ENCODE peak calls at places on chromosomes 16 and 17, in nine cellular contexts. One of them, this sample, is unnamed.

GRCh38 chr17:4696432-4696796 is 7.5 kb downstream of the PELP1 start:
- DNase-seq in AG04450: no peak
- DNase-seq in M059J: no peak
- DNase-seq in RKO: no peak
- DNase-seq in activated CD4-positive, alpha-beta memory T cell treated with anti-CD3 and anti-CD28 coated beads, Interleukin-2, amount 10 ng/mL, durations not matched to agents 7 days and 5 days: peak
- DNase-seq in activated CD8-positive, alpha-beta memory T cell treated with anti-CD3 and anti-CD28 coated beads for 4 hours: no peak
- DNase-seq in mucosa of gallbladder: no peak
- DNase-seq in nucleus accumbens: no peak
- DNase-seq in right lobe of liver: no peak
- DNase-seq in this sample: no peak

GRCh38 chr16:2527071-2527783 is 4.0 kb downstream of the CEMP1 start:
- DNase-seq in AG04450: no peak
- DNase-seq in M059J: no peak
- DNase-seq in RKO: no peak
- DNase-seq in activated CD4-positive, alpha-beta memory T cell treated with anti-CD3 and anti-CD28 coated beads, Interleukin-2, amount 10 ng/mL, durations not matched to agents 7 days and 5 days: no peak
- DNase-seq in activated CD8-positive, alpha-beta memory T cell treated with anti-CD3 and anti-CD28 coated beads for 4 hours: no peak
- DNase-seq in mucosa of gallbladder: no peak
- DNase-seq in nucleus accumbens: no peak
- DNase-seq in right lobe of liver: no peak
- DNase-seq in this sample: no peak

GRCh38 chr17:17509601-17510425 is 13.6 kb upstream of the RASD1 start:
- DNase-seq in AG04450: no peak
- DNase-seq in M059J: no peak
- DNase-seq in RKO: no peak
- DNase-seq in activated CD4-positive, alpha-beta memory T cell treated with anti-CD3 and anti-CD28 coated beads, Interleukin-2, amount 10 ng/mL, durations not matched to agents 7 days and 5 days: no peak
- DNase-seq in activated CD8-positive, alpha-beta memory T cell treated with anti-CD3 and anti-CD28 coated beads for 4 hours: no peak
- DNase-seq in mucosa of gallbladder: no peak
- DNase-seq in nucleus accumbens: no peak
- DNase-seq in right lobe of liver: no peak
- DNase-seq in this sample: no peak

GRCh38 chr16:72131036-72131435 is 37.4 kb downstream of the DHX38 start:
- DNase-seq in AG04450: no peak
- DNase-seq in M059J: no peak
- DNase-seq in RKO: no peak
- DNase-seq in activated CD4-positive, alpha-beta memory T cell treated with anti-CD3 and anti-CD28 coated beads, Interleukin-2, amount 10 ng/mL, durations not matched to agents 7 days and 5 days: no peak
- DNase-seq in activated CD8-positive, alpha-beta memory T cell treated with anti-CD3 and anti-CD28 coated beads for 4 hours: no peak
- DNase-seq in mucosa of gallbladder: no peak
- DNase-seq in nucleus accumbens: no peak
- DNase-seq in right lobe of liver: no peak
- DNase-seq in this sample: no peak

GRCh38 chr17:59753522-59754467 is 46.3 kb downstream of the VMP1 start:
- DNase-seq in AG04450: peak
- DNase-seq in M059J: peak
- DNase-seq in RKO: peak
- DNase-seq in activated CD4-positive, alpha-beta memory T cell treated with anti-CD3 and anti-CD28 coated beads, Interleukin-2, amount 10 ng/mL, durations not matched to agents 7 days and 5 days: no peak
- DNase-seq in activated CD8-positive, alpha-beta memory T cell treated with anti-CD3 and anti-CD28 coated beads for 4 hours: no peak
- DNase-seq in mucosa of gallbladder: peak
- DNase-seq in nucleus accumbens: no peak
- DNase-seq in right lobe of liver: no peak
- DNase-seq in this sample: no peak

GRCh38 chr16:50741225-50741807 is 570 bp upstream of the CYLD start:
- DNase-seq in AG04450: no peak
- DNase-seq in M059J: no peak
- DNase-seq in RKO: peak
- DNase-seq in activated CD4-positive, alpha-beta memory T cell treated with anti-CD3 and anti-CD28 coated beads, Interleukin-2, amount 10 ng/mL, durations not matched to agents 7 days and 5 days: no peak
- DNase-seq in activated CD8-positive, alpha-beta memory T cell treated with anti-CD3 and anti-CD28 coated beads for 4 hours: no peak
- DNase-seq in mucosa of gallbladder: no peak
- DNase-seq in nucleus accumbens: no peak
- DNase-seq in right lobe of liver: peak
- DNase-seq in this sample: no peak

GRCh38 chr16:2912330-2913199 is 834 bp downstream of the FLYWCH1 start:
- DNase-seq in AG04450: peak
- DNase-seq in M059J: peak
- DNase-seq in RKO: peak
- DNase-seq in activated CD4-positive, alpha-beta memory T cell treated with anti-CD3 and anti-CD28 coated beads, Interleukin-2, amount 10 ng/mL, durations not matched to agents 7 days and 5 days: peak
- DNase-seq in activated CD8-positive, alpha-beta memory T cell treated with anti-CD3 and anti-CD28 coated beads for 4 hours: no peak
- DNase-seq in mucosa of gallbladder: peak
- DNase-seq in nucleus accumbens: peak
- DNase-seq in right lobe of liver: peak
- DNase-seq in this sample: no peak

GRCh38 chr17:3762922-3763776 is 37.8 kb downstream of the ITGAE start:
- DNase-seq in AG04450: no peak
- DNase-seq in M059J: peak
- DNase-seq in RKO: no peak
- DNase-seq in activated CD4-positive, alpha-beta memory T cell treated with anti-CD3 and anti-CD28 coated beads, Interleukin-2, amount 10 ng/mL, durations not matched to agents 7 days and 5 days: peak
- DNase-seq in activated CD8-positive, alpha-beta memory T cell treated with anti-CD3 and anti-CD28 coated beads for 4 hours: no peak
- DNase-seq in mucosa of gallbladder: no peak
- DNase-seq in nucleus accumbens: no peak
- DNase-seq in right lobe of liver: no peak
- DNase-seq in this sample: peak

GRCh38 chr17:54426287-54426886 is 474.3 kb upstream of the TOM1L1 start:
- DNase-seq in AG04450: no peak
- DNase-seq in M059J: no peak
- DNase-seq in RKO: peak
- DNase-seq in activated CD4-positive, alpha-beta memory T cell treated with anti-CD3 and anti-CD28 coated beads, Interleukin-2, amount 10 ng/mL, durations not matched to agents 7 days and 5 days: no peak
- DNase-seq in activated CD8-positive, alpha-beta memory T cell treated with anti-CD3 and anti-CD28 coated beads for 4 hours: no peak
- DNase-seq in mucosa of gallbladder: no peak
- DNase-seq in nucleus accumbens: no peak
- DNase-seq in right lobe of liver: no peak
- DNase-seq in this sample: no peak